ENCODE peak calls at places on chromosomes 4 and X, in five cellular contexts. One of them, this sample, is unnamed.
A peak's percentile ranks its signal among the peaks of the same experiment; 100 is the strongest.

GRCh38 chrX:65673857-65674350 is 6.5 kb downstream of the MSN start:
- DNase-seq in HFF-Myc: no peak
- DNase-seq in astrocyte of the spinal cord: no peak
- DNase-seq in fibroblast of mammary gland: no peak
- DNase-seq in mucosa of descending colon: no peak
- DNase-seq in this sample: no peak

GRCh38 chr4:107891299-107891698 is 40.0 kb upstream of the CYP2U1 start:
- DNase-seq in HFF-Myc: no peak
- DNase-seq in astrocyte of the spinal cord: no peak
- DNase-seq in fibroblast of mammary gland: peak; percentile 10
- DNase-seq in mucosa of descending colon: no peak
- DNase-seq in this sample: no peak

GRCh38 chrX:54534271-54534670 is 4.3 kb downstream of the GNL3L start:
- DNase-seq in HFF-Myc: no peak
- DNase-seq in astrocyte of the spinal cord: no peak
- DNase-seq in fibroblast of mammary gland: no peak
- DNase-seq in mucosa of descending colon: no peak
- DNase-seq in this sample: no peak

GRCh38 chr4:108359130-108359709 is 190.5 kb upstream of the LEF1 start:
- DNase-seq in HFF-Myc: no peak
- DNase-seq in astrocyte of the spinal cord: no peak
- DNase-seq in fibroblast of mammary gland: no peak
- DNase-seq in mucosa of descending colon: no peak
- DNase-seq in this sample: no peak

GRCh38 chr4:100450449-100450848 is 67.4 kb downstream of the EMCN start:
- DNase-seq in HFF-Myc: no peak
- DNase-seq in astrocyte of the spinal cord: no peak
- DNase-seq in fibroblast of mammary gland: peak; percentile 79
- DNase-seq in mucosa of descending colon: no peak
- DNase-seq in this sample: no peak

GRCh38 chr4:105092768-105093167 is 53.9 kb upstream of the TET2 start:
- DNase-seq in HFF-Myc: no peak
- DNase-seq in astrocyte of the spinal cord: no peak
- DNase-seq in fibroblast of mammary gland: peak; percentile 68
- DNase-seq in mucosa of descending colon: no peak
- DNase-seq in this sample: no peak

GRCh38 chrX:1582686-1583437 is 8.5 kb upstream of the AKAP17A start:
- DNase-seq in HFF-Myc: no peak
- DNase-seq in astrocyte of the spinal cord: no peak
- DNase-seq in fibroblast of mammary gland: peak; percentile 18
- DNase-seq in mucosa of descending colon: no peak
- DNase-seq in this sample: no peak

GRCh38 chr4:119268466-119268865 is 53.5 kb downstream of the FABP2 start:
- DNase-seq in HFF-Myc: no peak
- DNase-seq in astrocyte of the spinal cord: no peak
- DNase-seq in fibroblast of mammary gland: no peak
- DNase-seq in mucosa of descending colon: no peak
- DNase-seq in this sample: no peak

GRCh38 chr4:147052361-147052760 is 106.7 kb upstream of the TTC29 start:
- DNase-seq in HFF-Myc: no peak
- DNase-seq in astrocyte of the spinal cord: no peak
- DNase-seq in fibroblast of mammary gland: no peak
- DNase-seq in mucosa of descending colon: no peak
- DNase-seq in this sample: no peak

GRCh38 chrX:10109695-10110094 is 47.1 kb upstream of the CLCN4 start:
- DNase-seq in HFF-Myc: no peak
- DNase-seq in astrocyte of the spinal cord: no peak
- DNase-seq in fibroblast of mammary gland: no peak
- DNase-seq in mucosa of descending colon: peak; percentile 35
- DNase-seq in this sample: no peak

GRCh38 chr4:146032234-146032860 is 93.7 kb upstream of the ZNF827 start:
- DNase-seq in HFF-Myc: no peak
- DNase-seq in astrocyte of the spinal cord: no peak
- DNase-seq in fibroblast of mammary gland: no peak
- DNase-seq in mucosa of descending colon: peak; percentile 23
- DNase-seq in this sample: no peak

GRCh38 chr4:23194751-23195150 is 502.0 kb downstream of the GBA3 start:
- DNase-seq in HFF-Myc: no peak
- DNase-seq in astrocyte of the spinal cord: no peak
- DNase-seq in fibroblast of mammary gland: no peak
- DNase-seq in mucosa of descending colon: no peak
- DNase-seq in this sample: no peak

GRCh38 chr4:87580057-87580456 is 28.3 kb upstream of the DSPP start:
- DNase-seq in HFF-Myc: no peak
- DNase-seq in astrocyte of the spinal cord: no peak
- DNase-seq in fibroblast of mammary gland: no peak
- DNase-seq in mucosa of descending colon: no peak
- DNase-seq in this sample: no peak

GRCh38 chr4:158033416-158033863 is 139.4 kb downstream of the GASK1B start:
- DNase-seq in HFF-Myc: no peak
- DNase-seq in astrocyte of the spinal cord: peak; percentile 60
- DNase-seq in fibroblast of mammary gland: peak; percentile 75
- DNase-seq in mucosa of descending colon: no peak
- DNase-seq in this sample: no peak

GRCh38 chr4:25031077-25031606 is 396 bp upstream of the LGI2 start:
- DNase-seq in HFF-Myc: no peak
- DNase-seq in astrocyte of the spinal cord: peak; percentile 18
- DNase-seq in fibroblast of mammary gland: peak; percentile 40
- DNase-seq in mucosa of descending colon: no peak
- DNase-seq in this sample: no peak

DNA sequence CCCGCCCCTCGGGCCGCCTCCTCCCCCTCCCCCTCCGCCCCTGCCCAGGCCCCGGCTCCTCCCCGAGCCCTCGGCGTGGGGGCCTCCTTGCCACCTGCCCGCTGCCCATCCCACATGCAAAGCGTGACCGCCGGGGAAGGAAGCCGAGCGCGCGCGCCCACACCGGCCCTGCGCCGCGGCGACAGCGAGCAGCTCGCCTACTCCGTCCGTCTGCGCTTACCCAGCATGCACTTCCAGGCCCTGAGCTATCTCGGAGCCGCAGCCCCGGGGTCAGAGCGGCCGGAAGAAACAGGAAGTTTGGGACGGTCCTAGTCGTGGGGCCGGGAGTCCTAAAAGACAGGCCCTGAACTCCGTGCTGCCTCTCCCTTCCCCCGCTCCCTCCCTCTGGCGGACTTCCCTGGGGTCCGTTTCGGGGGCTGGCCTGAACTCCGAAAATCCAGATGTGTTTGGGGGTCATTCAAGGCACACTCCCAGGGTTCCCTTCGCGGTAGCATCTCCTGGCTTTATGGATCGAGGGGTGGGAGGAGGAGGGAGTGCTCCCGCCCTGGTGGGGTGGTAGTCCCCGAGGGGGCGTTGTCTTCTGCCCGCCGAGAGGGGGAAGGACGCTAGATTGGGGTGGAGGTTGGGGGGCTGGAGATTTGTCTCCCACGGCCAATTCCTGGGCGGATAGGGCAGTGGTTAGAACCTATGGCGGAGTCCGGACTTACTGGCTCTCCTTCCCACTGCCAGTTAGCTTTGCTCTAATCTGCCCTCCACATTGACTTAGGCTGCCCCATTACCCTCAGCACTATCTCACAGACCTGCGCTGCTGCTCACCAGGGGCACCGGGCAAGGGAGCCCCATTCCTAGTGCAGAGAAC is 25.0 kb upstream of the BCORL1 start:
- DNase-seq in HFF-Myc: no peak
- DNase-seq in astrocyte of the spinal cord: peak; percentile 16
- DNase-seq in fibroblast of mammary gland: peak; percentile 33
- DNase-seq in mucosa of descending colon: peak; percentile 71
- DNase-seq in this sample: no peak
- TF ChIP-seq CTCF in HFF-Myc: no peak
- TF ChIP-seq CTCF in astrocyte of the spinal cord: no peak
- TF ChIP-seq CTCF in fibroblast of mammary gland: no peak
- TF ChIP-seq CTCF in mucosa of descending colon: no peak
- TF ChIP-seq CTCF in this sample: no peak

GRCh38 chrX:25069209-25069608 is 53.4 kb upstream of the ARX start:
- DNase-seq in HFF-Myc: no peak
- DNase-seq in astrocyte of the spinal cord: no peak
- DNase-seq in fibroblast of mammary gland: no peak
- DNase-seq in mucosa of descending colon: no peak
- DNase-seq in this sample: no peak

GRCh38 chrX:25066131-25066530 is 50.4 kb upstream of the ARX start:
- DNase-seq in HFF-Myc: no peak
- DNase-seq in astrocyte of the spinal cord: no peak
- DNase-seq in fibroblast of mammary gland: no peak
- DNase-seq in mucosa of descending colon: no peak
- DNase-seq in this sample: no peak

GRCh38 chrX:25070038-25070437 is 54.3 kb upstream of the ARX start:
- DNase-seq in HFF-Myc: no peak
- DNase-seq in astrocyte of the spinal cord: no peak
- DNase-seq in fibroblast of mammary gland: no peak
- DNase-seq in mucosa of descending colon: no peak
- DNase-seq in this sample: no peak

GRCh38 chrX:25068340-25068739 is 52.6 kb upstream of the ARX start:
- DNase-seq in HFF-Myc: no peak
- DNase-seq in astrocyte of the spinal cord: no peak
- DNase-seq in fibroblast of mammary gland: no peak
- DNase-seq in mucosa of descending colon: no peak
- DNase-seq in this sample: no peak

DNA sequence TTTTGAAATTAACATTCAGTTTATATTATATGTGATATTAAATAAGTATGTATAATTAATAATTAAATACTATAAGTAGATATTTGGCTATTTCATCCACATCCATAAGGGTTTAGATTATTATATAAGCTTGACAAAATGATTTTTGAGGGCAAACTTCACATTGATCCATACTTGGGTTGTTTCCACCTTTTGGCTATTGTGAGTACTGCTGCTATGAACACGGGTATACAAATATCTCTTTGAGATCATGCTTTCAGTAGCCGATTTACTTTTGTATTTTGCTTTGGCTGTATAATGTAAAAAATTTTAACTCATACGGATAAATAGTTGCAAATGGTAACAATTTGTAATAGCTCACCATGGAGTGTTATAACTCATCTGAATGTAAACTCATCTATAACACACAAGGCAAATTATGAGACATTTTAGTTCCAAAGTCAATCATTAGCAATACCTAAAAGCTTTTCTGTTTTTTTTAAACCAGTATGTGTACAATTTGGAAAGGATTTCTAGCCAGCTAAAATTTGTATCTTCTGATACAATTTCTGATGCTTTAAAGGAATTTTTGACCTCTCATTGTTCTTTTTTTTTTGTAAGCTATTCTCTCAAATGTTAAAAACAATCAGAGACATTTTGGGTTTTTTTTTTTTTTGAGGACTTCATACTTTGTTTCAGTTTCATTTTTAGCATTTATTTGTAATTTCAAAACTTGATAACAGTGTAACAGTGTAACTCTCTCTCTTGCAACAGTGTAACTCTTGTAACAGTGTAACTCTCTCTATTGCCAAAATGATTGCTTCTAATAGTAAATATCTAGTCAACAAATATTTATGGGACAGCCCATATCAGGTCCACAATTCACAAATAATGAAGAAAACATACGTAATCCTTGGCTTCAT is 51.8 kb upstream of the ARX start:
- DNase-seq in HFF-Myc: no peak
- DNase-seq in astrocyte of the spinal cord: no peak
- DNase-seq in fibroblast of mammary gland: no peak
- DNase-seq in mucosa of descending colon: no peak
- DNase-seq in this sample: no peak
- TF ChIP-seq CTCF in HFF-Myc: no peak
- TF ChIP-seq CTCF in astrocyte of the spinal cord: no peak
- TF ChIP-seq CTCF in fibroblast of mammary gland: no peak
- TF ChIP-seq CTCF in mucosa of descending colon: no peak
- TF ChIP-seq CTCF in this sample: no peak

GRCh38 chr4:88706574-88706973 is 8.9 kb upstream of the NAP1L5 start:
- DNase-seq in HFF-Myc: peak; percentile 32
- DNase-seq in astrocyte of the spinal cord: peak; percentile 71
- DNase-seq in fibroblast of mammary gland: peak; percentile 76
- DNase-seq in mucosa of descending colon: no peak
- DNase-seq in this sample: no peak
- TF ChIP-seq CTCF in HFF-Myc: peak; percentile 54
- TF ChIP-seq CTCF in astrocyte of the spinal cord: peak; percentile 63
- TF ChIP-seq CTCF in fibroblast of mammary gland: peak; percentile 75
- TF ChIP-seq CTCF in mucosa of descending colon: no peak
- TF ChIP-seq CTCF in this sample: peak; percentile 87

DNA sequence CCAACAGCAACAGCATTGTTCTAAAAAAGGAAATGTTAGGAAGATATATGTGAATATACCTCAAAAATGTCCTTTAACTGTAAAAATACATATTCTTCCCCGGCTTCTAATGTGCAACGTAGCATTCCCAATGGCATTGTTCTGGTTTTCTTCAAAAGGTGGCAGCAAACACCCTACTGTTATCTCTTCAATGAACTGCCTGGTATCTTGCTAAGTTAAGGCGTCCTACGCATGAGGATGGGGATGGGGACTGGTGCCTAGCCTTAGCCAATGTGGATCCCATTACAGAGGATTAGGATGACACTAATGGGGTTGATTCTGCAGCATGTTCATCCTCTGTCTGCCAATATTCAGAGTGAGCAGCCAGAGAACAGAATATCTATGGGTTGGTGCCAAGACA is 334.9 kb upstream of the ADGRL3 start:
- DNase-seq in HFF-Myc: no peak
- DNase-seq in astrocyte of the spinal cord: peak; percentile 2
- DNase-seq in fibroblast of mammary gland: no peak
- DNase-seq in mucosa of descending colon: peak; percentile 1
- DNase-seq in this sample: no peak
- TF ChIP-seq CTCF in HFF-Myc: no peak
- TF ChIP-seq CTCF in astrocyte of the spinal cord: peak; percentile 30
- TF ChIP-seq CTCF in fibroblast of mammary gland: no peak
- TF ChIP-seq CTCF in mucosa of descending colon: no peak
- TF ChIP-seq CTCF in this sample: peak; percentile 70

GRCh38 chr4:82604522-82604921 is 42.7 kb upstream of the TMEM150C start:
- DNase-seq in HFF-Myc: no peak
- DNase-seq in astrocyte of the spinal cord: no peak
- DNase-seq in fibroblast of mammary gland: no peak
- DNase-seq in mucosa of descending colon: no peak
- DNase-seq in this sample: no peak

GRCh38 chr4:82594466-82594865 is 32.7 kb upstream of the TMEM150C start:
- DNase-seq in HFF-Myc: no peak
- DNase-seq in astrocyte of the spinal cord: no peak
- DNase-seq in fibroblast of mammary gland: no peak
- DNase-seq in mucosa of descending colon: no peak
- DNase-seq in this sample: no peak

GRCh38 chr4:82601242-82602015 is 39.6 kb upstream of the TMEM150C start:
- DNase-seq in HFF-Myc: no peak
- DNase-seq in astrocyte of the spinal cord: no peak
- DNase-seq in fibroblast of mammary gland: peak; percentile 57
- DNase-seq in mucosa of descending colon: no peak
- DNase-seq in this sample: no peak

GRCh38 chr4:82593416-82593815 is 31.6 kb upstream of the TMEM150C start:
- DNase-seq in HFF-Myc: no peak
- DNase-seq in astrocyte of the spinal cord: no peak
- DNase-seq in fibroblast of mammary gland: no peak
- DNase-seq in mucosa of descending colon: peak; percentile 4
- DNase-seq in this sample: no peak

DNA sequence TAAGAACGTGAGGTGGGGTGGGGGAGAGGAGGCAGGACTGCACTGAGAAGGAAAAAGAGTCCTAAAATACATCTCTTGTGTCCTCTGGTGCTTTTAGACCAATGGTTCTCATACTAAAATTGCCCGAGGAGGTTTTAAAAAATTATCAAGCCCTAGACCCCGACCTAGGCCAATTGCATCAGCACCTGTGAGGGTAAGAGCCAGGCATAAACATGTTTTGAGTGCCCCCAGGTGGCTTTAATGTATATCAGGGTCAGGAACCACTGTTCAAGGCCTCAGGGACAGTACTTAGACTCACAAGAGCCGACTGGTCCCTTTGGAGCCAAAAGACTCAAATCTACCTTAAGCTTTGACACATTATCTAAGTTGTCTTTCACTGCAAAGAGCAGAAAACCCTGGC is 37.5 kb upstream of the TMEM150C start:
- DNase-seq in HFF-Myc: no peak
- DNase-seq in astrocyte of the spinal cord: no peak
- DNase-seq in fibroblast of mammary gland: no peak
- DNase-seq in mucosa of descending colon: no peak
- DNase-seq in this sample: no peak
- TF ChIP-seq CTCF in HFF-Myc: no peak
- TF ChIP-seq CTCF in astrocyte of the spinal cord: no peak
- TF ChIP-seq CTCF in fibroblast of mammary gland: no peak
- TF ChIP-seq CTCF in mucosa of descending colon: no peak
- TF ChIP-seq CTCF in this sample: no peak

This sample was measured in chondrocyte.